ENCODE peak calls at places on chromosomes 1 and 21, in seven cellular contexts. One of them, this sample, is unnamed.

GRCh38 chr1:86499987-86500593 is 31.4 kb downstream of the CLCA1 start:
- DNase-seq in mesothelial cell of epicardium: no peak
- DNase-seq in NCI-H1092 treated with DMSO at 0.1 percent for 48 hours: peak; percentile 50
- DNase-seq in GM18507: peak; percentile 7
- DNase-seq in SJSA1: no peak
- DNase-seq in hypothalamus: no peak
- DNase-seq in cerebellar nuclear complex: no peak
- DNase-seq in this sample: no peak

GRCh38 chr1:101316801-101317200 is 80.0 kb downstream of the S1PR1 start:
- DNase-seq in NCI-H1092 treated with DMSO at 0.1 percent for 48 hours: no peak
- DNase-seq in SJSA1: no peak
- DNase-seq in hypothalamus: no peak
- DNase-seq in mesothelial cell of epicardium: no peak
- DNase-seq in cerebellar nuclear complex: no peak
- DNase-seq in GM18507: no peak
- DNase-seq in this sample: no peak

GRCh38 chr21:46161800-46162592 is 6.6 kb upstream of the FTCD start:
- DNase-seq in GM18507: no peak
- DNase-seq in mesothelial cell of epicardium: no peak
- DNase-seq in SJSA1: no peak
- DNase-seq in cerebellar nuclear complex: no peak
- DNase-seq in hypothalamus: no peak
- DNase-seq in NCI-H1092 treated with DMSO at 0.1 percent for 48 hours: no peak
- DNase-seq in this sample: no peak

GRCh38 chr1:163673756-163674155 is 352.0 kb downstream of the NUF2 start:
- DNase-seq in cerebellar nuclear complex: no peak
- DNase-seq in GM18507: no peak
- DNase-seq in mesothelial cell of epicardium: peak; percentile 50
- DNase-seq in hypothalamus: no peak
- DNase-seq in NCI-H1092 treated with DMSO at 0.1 percent for 48 hours: no peak
- DNase-seq in SJSA1: no peak
- DNase-seq in this sample: no peak

GRCh38 chr1:33986389-33987095 is 122.7 kb downstream of the HMGB4 start:
- DNase-seq in mesothelial cell of epicardium: no peak
- DNase-seq in GM18507: no peak
- DNase-seq in SJSA1: no peak
- DNase-seq in NCI-H1092 treated with DMSO at 0.1 percent for 48 hours: no peak
- DNase-seq in hypothalamus: peak; percentile 36
- DNase-seq in cerebellar nuclear complex: no peak
- DNase-seq in this sample: no peak

GRCh38 chr1:30756545-30757195 is 904 bp downstream of the LAPTM5 start:
- DNase-seq in cerebellar nuclear complex: no peak
- DNase-seq in mesothelial cell of epicardium: no peak
- DNase-seq in NCI-H1092 treated with DMSO at 0.1 percent for 48 hours: no peak
- DNase-seq in hypothalamus: peak; percentile 36
- DNase-seq in GM18507: no peak
- DNase-seq in SJSA1: peak; percentile 64
- DNase-seq in this sample: no peak

GRCh38 chr1:117534995-117535467 is 70.8 kb upstream of the TENT5C start:
- DNase-seq in mesothelial cell of epicardium: no peak
- DNase-seq in hypothalamus: no peak
- DNase-seq in GM18507: peak; percentile 23
- DNase-seq in cerebellar nuclear complex: no peak
- DNase-seq in NCI-H1092 treated with DMSO at 0.1 percent for 48 hours: peak; percentile 49
- DNase-seq in SJSA1: peak; percentile 57
- DNase-seq in this sample: peak; percentile 12

GRCh38 chr1:83065952-83066727 is 932.8 kb downstream of the TTLL7 start:
- DNase-seq in mesothelial cell of epicardium: no peak
- DNase-seq in cerebellar nuclear complex: no peak
- DNase-seq in GM18507: no peak
- DNase-seq in hypothalamus: no peak
- DNase-seq in NCI-H1092 treated with DMSO at 0.1 percent for 48 hours: no peak
- DNase-seq in SJSA1: no peak
- DNase-seq in this sample: no peak

GRCh38 chr1:21344750-21345443 is 54.6 kb upstream of the ECE1 start:
- DNase-seq in NCI-H1092 treated with DMSO at 0.1 percent for 48 hours: no peak
- DNase-seq in SJSA1: no peak
- DNase-seq in mesothelial cell of epicardium: no peak
- DNase-seq in cerebellar nuclear complex: no peak
- DNase-seq in hypothalamus: peak; percentile 44
- DNase-seq in GM18507: no peak
- DNase-seq in this sample: no peak

GRCh38 chr1:33334081-33334552 is 13.2 kb upstream of the A3GALT2 start:
- DNase-seq in SJSA1: no peak
- DNase-seq in NCI-H1092 treated with DMSO at 0.1 percent for 48 hours: no peak
- DNase-seq in mesothelial cell of epicardium: no peak
- DNase-seq in cerebellar nuclear complex: no peak
- DNase-seq in GM18507: no peak
- DNase-seq in hypothalamus: no peak
- DNase-seq in this sample: no peak

GRCh38 chr1:185045793-185046441 is 559 bp downstream of the RNF2 start:
- DNase-seq in GM18507: no peak
- DNase-seq in SJSA1: peak; percentile 54
- DNase-seq in mesothelial cell of epicardium: peak; percentile 69
- DNase-seq in hypothalamus: peak; percentile 46
- DNase-seq in cerebellar nuclear complex: no peak
- DNase-seq in NCI-H1092 treated with DMSO at 0.1 percent for 48 hours: peak; percentile 48
- DNase-seq in this sample: no peak

GRCh38 chr1:41365320-41365633 is 4.0 kb downstream of the FOXO6 start:
- DNase-seq in mesothelial cell of epicardium: no peak
- DNase-seq in SJSA1: no peak
- DNase-seq in hypothalamus: no peak
- DNase-seq in cerebellar nuclear complex: no peak
- DNase-seq in GM18507: no peak
- DNase-seq in NCI-H1092 treated with DMSO at 0.1 percent for 48 hours: no peak
- DNase-seq in this sample: no peak

GRCh38 chr1:245205396-245205795 is 50.6 kb downstream of the KIF26B start:
- DNase-seq in SJSA1: no peak
- DNase-seq in cerebellar nuclear complex: no peak
- DNase-seq in hypothalamus: no peak
- DNase-seq in mesothelial cell of epicardium: no peak
- DNase-seq in NCI-H1092 treated with DMSO at 0.1 percent for 48 hours: no peak
- DNase-seq in GM18507: no peak
- DNase-seq in this sample: no peak

GRCh38 chr1:3578906-3579305 is 32.4 kb downstream of the MEGF6 start:
- DNase-seq in SJSA1: no peak
- DNase-seq in NCI-H1092 treated with DMSO at 0.1 percent for 48 hours: no peak
- DNase-seq in cerebellar nuclear complex: no peak
- DNase-seq in hypothalamus: no peak
- DNase-seq in mesothelial cell of epicardium: no peak
- DNase-seq in GM18507: no peak
- DNase-seq in this sample: no peak

GRCh38 chr1:184160236-184160635 is 108.7 kb downstream of the TSEN15 start:
- DNase-seq in hypothalamus: no peak
- DNase-seq in cerebellar nuclear complex: no peak
- DNase-seq in NCI-H1092 treated with DMSO at 0.1 percent for 48 hours: no peak
- DNase-seq in SJSA1: no peak
- DNase-seq in GM18507: no peak
- DNase-seq in mesothelial cell of epicardium: no peak
- DNase-seq in this sample: no peak

GRCh38 chr21:46617267-46618051 is 12.6 kb upstream of the S100B start:
- DNase-seq in cerebellar nuclear complex: no peak
- DNase-seq in SJSA1: peak; percentile 53
- DNase-seq in GM18507: no peak
- DNase-seq in NCI-H1092 treated with DMSO at 0.1 percent for 48 hours: no peak
- DNase-seq in mesothelial cell of epicardium: no peak
- DNase-seq in hypothalamus: no peak
- DNase-seq in this sample: no peak

GRCh38 chr21:29287383-29287782 is 11.3 kb upstream of the BACH1 start:
- DNase-seq in NCI-H1092 treated with DMSO at 0.1 percent for 48 hours: no peak
- DNase-seq in GM18507: no peak
- DNase-seq in mesothelial cell of epicardium: no peak
- DNase-seq in hypothalamus: no peak
- DNase-seq in SJSA1: no peak
- DNase-seq in cerebellar nuclear complex: no peak
- DNase-seq in this sample: no peak

GRCh38 chr1:200437556-200438203 is 27.8 kb upstream of the ZNF281 start:
- DNase-seq in hypothalamus: no peak
- DNase-seq in NCI-H1092 treated with DMSO at 0.1 percent for 48 hours: no peak
- DNase-seq in GM18507: peak; percentile 11
- DNase-seq in cerebellar nuclear complex: no peak
- DNase-seq in SJSA1: no peak
- DNase-seq in mesothelial cell of epicardium: no peak
- DNase-seq in this sample: no peak

GRCh38 chr1:53065391-53065790 is 3.4 kb downstream of the PODN start:
- DNase-seq in cerebellar nuclear complex: no peak
- DNase-seq in NCI-H1092 treated with DMSO at 0.1 percent for 48 hours: no peak
- DNase-seq in mesothelial cell of epicardium: no peak
- DNase-seq in SJSA1: no peak
- DNase-seq in GM18507: no peak
- DNase-seq in hypothalamus: no peak
- DNase-seq in this sample: no peak

GRCh38 chr1:107264561-107264960 is 123.7 kb downstream of the NTNG1 start:
- DNase-seq in hypothalamus: no peak
- DNase-seq in NCI-H1092 treated with DMSO at 0.1 percent for 48 hours: no peak
- DNase-seq in mesothelial cell of epicardium: no peak
- DNase-seq in cerebellar nuclear complex: no peak
- DNase-seq in GM18507: no peak
- DNase-seq in SJSA1: no peak
- DNase-seq in this sample: no peak

GRCh38 chr1:9787702-9788101 is 36.1 kb downstream of the CLSTN1 start:
- DNase-seq in hypothalamus: no peak
- DNase-seq in NCI-H1092 treated with DMSO at 0.1 percent for 48 hours: no peak
- DNase-seq in mesothelial cell of epicardium: no peak
- DNase-seq in cerebellar nuclear complex: no peak
- DNase-seq in SJSA1: no peak
- DNase-seq in GM18507: peak; percentile 12
- DNase-seq in this sample: no peak

GRCh38 chr1:37473431-37474050 is 839 bp upstream of the ZC3H12A start:
- DNase-seq in hypothalamus: no peak
- DNase-seq in SJSA1: no peak
- DNase-seq in cerebellar nuclear complex: no peak
- DNase-seq in GM18507: no peak
- DNase-seq in mesothelial cell of epicardium: no peak
- DNase-seq in NCI-H1092 treated with DMSO at 0.1 percent for 48 hours: no peak
- DNase-seq in this sample: no peak

GRCh38 chr1:203055983-203056382 is 29.7 kb downstream of the PPFIA4 start:
- DNase-seq in NCI-H1092 treated with DMSO at 0.1 percent for 48 hours: no peak
- DNase-seq in hypothalamus: no peak
- DNase-seq in GM18507: no peak
- DNase-seq in SJSA1: no peak
- DNase-seq in cerebellar nuclear complex: no peak
- DNase-seq in mesothelial cell of epicardium: no peak
- DNase-seq in this sample: no peak

GRCh38 chr1:2201062-2201461 is 6.5 kb upstream of the FAAP20 start:
- DNase-seq in SJSA1: no peak
- DNase-seq in GM18507: no peak
- DNase-seq in NCI-H1092 treated with DMSO at 0.1 percent for 48 hours: no peak
- DNase-seq in cerebellar nuclear complex: no peak
- DNase-seq in mesothelial cell of epicardium: no peak
- DNase-seq in hypothalamus: no peak
- DNase-seq in this sample: no peak

GRCh38 chr21:45972716-45973474 is 8.7 kb upstream of the COL6A1 start:
- DNase-seq in NCI-H1092 treated with DMSO at 0.1 percent for 48 hours: peak; percentile 66
- DNase-seq in cerebellar nuclear complex: no peak
- DNase-seq in mesothelial cell of epicardium: peak; percentile 85
- DNase-seq in hypothalamus: no peak
- DNase-seq in SJSA1: peak; percentile 81
- DNase-seq in GM18507: no peak
- DNase-seq in this sample: peak; percentile 75

GRCh38 chr1:193558491-193559028 is 372.1 kb upstream of the B3GALT2 start:
- DNase-seq in cerebellar nuclear complex: no peak
- DNase-seq in mesothelial cell of epicardium: no peak
- DNase-seq in SJSA1: no peak
- DNase-seq in GM18507: no peak
- DNase-seq in hypothalamus: no peak
- DNase-seq in NCI-H1092 treated with DMSO at 0.1 percent for 48 hours: no peak
- DNase-seq in this sample: peak; percentile 38

GRCh38 chr1:170938281-170938680 is 2.9 kb downstream of the MROH9 start:
- DNase-seq in mesothelial cell of epicardium: no peak
- DNase-seq in GM18507: no peak
- DNase-seq in NCI-H1092 treated with DMSO at 0.1 percent for 48 hours: no peak
- DNase-seq in SJSA1: no peak
- DNase-seq in cerebellar nuclear complex: no peak
- DNase-seq in hypothalamus: no peak
- DNase-seq in this sample: no peak

GRCh38 chr1:43554444-43554992 is 23.8 kb downstream of the PTPRF start:
- DNase-seq in SJSA1: no peak
- DNase-seq in mesothelial cell of epicardium: no peak
- DNase-seq in GM18507: no peak
- DNase-seq in NCI-H1092 treated with DMSO at 0.1 percent for 48 hours: peak; percentile 37
- DNase-seq in cerebellar nuclear complex: no peak
- DNase-seq in hypothalamus: no peak
- DNase-seq in this sample: no peak

GRCh38 chr1:37068897-37069296 is 34.6 kb upstream of the GRIK3 start:
- DNase-seq in GM18507: no peak
- DNase-seq in mesothelial cell of epicardium: no peak
- DNase-seq in hypothalamus: no peak
- DNase-seq in SJSA1: no peak
- DNase-seq in NCI-H1092 treated with DMSO at 0.1 percent for 48 hours: no peak
- DNase-seq in cerebellar nuclear complex: no peak
- DNase-seq in this sample: no peak

GRCh38 chr1:70353641-70354331 is 736 bp downstream of the ANKRD13C start:
- DNase-seq in mesothelial cell of epicardium: no peak
- DNase-seq in cerebellar nuclear complex: no peak
- DNase-seq in SJSA1: peak; percentile 88
- DNase-seq in NCI-H1092 treated with DMSO at 0.1 percent for 48 hours: peak; percentile 54
- DNase-seq in hypothalamus: peak; percentile 70
- DNase-seq in GM18507: peak; percentile 8
- DNase-seq in this sample: no peak

GRCh38 chr1:221509575-221510360 is 232.1 kb downstream of the DUSP10 start:
- DNase-seq in cerebellar nuclear complex: no peak
- DNase-seq in GM18507: no peak
- DNase-seq in NCI-H1092 treated with DMSO at 0.1 percent for 48 hours: no peak
- DNase-seq in hypothalamus: no peak
- DNase-seq in SJSA1: no peak
- DNase-seq in mesothelial cell of epicardium: no peak
- DNase-seq in this sample: no peak

GRCh38 chr1:244231193-244231571 is 180.1 kb downstream of the ZBTB18 start:
- DNase-seq in NCI-H1092 treated with DMSO at 0.1 percent for 48 hours: no peak
- DNase-seq in hypothalamus: no peak
- DNase-seq in SJSA1: no peak
- DNase-seq in mesothelial cell of epicardium: no peak
- DNase-seq in GM18507: no peak
- DNase-seq in cerebellar nuclear complex: no peak
- DNase-seq in this sample: no peak

GRCh38 chr1:30526652-30527345 is 196.6 kb downstream of the MATN1 start:
- DNase-seq in cerebellar nuclear complex: no peak
- DNase-seq in SJSA1: peak; percentile 95
- DNase-seq in NCI-H1092 treated with DMSO at 0.1 percent for 48 hours: no peak
- DNase-seq in GM18507: no peak
- DNase-seq in mesothelial cell of epicardium: peak; percentile 17
- DNase-seq in hypothalamus: no peak
- DNase-seq in this sample: no peak

GRCh38 chr21:39029086-39029772 is 154.0 kb downstream of the PSMG1 start:
- DNase-seq in SJSA1: no peak
- DNase-seq in NCI-H1092 treated with DMSO at 0.1 percent for 48 hours: no peak
- DNase-seq in hypothalamus: no peak
- DNase-seq in cerebellar nuclear complex: no peak
- DNase-seq in mesothelial cell of epicardium: no peak
- DNase-seq in GM18507: no peak
- DNase-seq in this sample: no peak

GRCh38 chr1:229535226-229535625 is 23.3 kb downstream of the ABCB10 start:
- DNase-seq in cerebellar nuclear complex: no peak
- DNase-seq in GM18507: no peak
- DNase-seq in SJSA1: no peak
- DNase-seq in hypothalamus: no peak
- DNase-seq in NCI-H1092 treated with DMSO at 0.1 percent for 48 hours: no peak
- DNase-seq in mesothelial cell of epicardium: no peak
- DNase-seq in this sample: no peak

GRCh38 chr1:111281411-111281810 is 9.2 kb upstream of the CHIA start:
- DNase-seq in cerebellar nuclear complex: no peak
- DNase-seq in SJSA1: no peak
- DNase-seq in NCI-H1092 treated with DMSO at 0.1 percent for 48 hours: no peak
- DNase-seq in hypothalamus: no peak
- DNase-seq in GM18507: no peak
- DNase-seq in mesothelial cell of epicardium: no peak
- DNase-seq in this sample: no peak

GRCh38 chr1:168421399-168422004 is 122.3 kb downstream of the XCL2 start:
- DNase-seq in NCI-H1092 treated with DMSO at 0.1 percent for 48 hours: no peak
- DNase-seq in mesothelial cell of epicardium: no peak
- DNase-seq in cerebellar nuclear complex: no peak
- DNase-seq in GM18507: no peak
- DNase-seq in hypothalamus: no peak
- DNase-seq in SJSA1: no peak
- DNase-seq in this sample: no peak

GRCh38 chr21:46211376-46211775 is 17.2 kb downstream of the LSS start:
- DNase-seq in cerebellar nuclear complex: no peak
- DNase-seq in SJSA1: no peak
- DNase-seq in mesothelial cell of epicardium: no peak
- DNase-seq in NCI-H1092 treated with DMSO at 0.1 percent for 48 hours: no peak
- DNase-seq in hypothalamus: no peak
- DNase-seq in GM18507: no peak
- DNase-seq in this sample: no peak

This sample was measured in brain pericyte.